ENCODE peak calls at places on chromosomes 4 and X, in five cellular contexts. M is H1, I is GM12878, B is HepG2, V is K562. A is an unnamed sample.

GRCh38 chrX:101395789-101396188 is 5.0 kb downstream of the RPL36A start:
- DNase-seq in M (no peak), I (no peak), B (peak; percentile 6), V (no peak), A (no peak)

GRCh38 chr4:183763990-183764754 is 105.1 kb downstream of the TRAPPC11 start:
- DNase-seq in M (no peak), I (no peak), B (no peak), V (no peak), A (no peak)

GRCh38 chrX:146614693-146615524 is 194.7 kb upstream of the CXorf51B start:
- DNase-seq in M (no peak), I (no peak), B (no peak), V (no peak), A (no peak)

GRCh38 chr4:113103556-113103955 is 54.1 kb downstream of the ANK2 start:
- DNase-seq in M (no peak), I (no peak), B (no peak), V (no peak), A (no peak)

GRCh38 chr4:60619531-60620305 is 580.4 kb upstream of the ADGRL3 start:
- DNase-seq in M (no peak), I (no peak), B (no peak), V (no peak), A (no peak)

GRCh38 chrX:150547511-150548115 is 20.8 kb upstream of the MTM1 start:
- DNase-seq in M (no peak), I (no peak), B (no peak), V (peak; percentile 33), A (no peak)

GRCh38 chrX:40646489-40647306 is 663 bp downstream of the CXorf38 start:
- DNase-seq in M (no peak), I (no peak), B (no peak), V (peak; percentile 54), A (no peak)

GRCh38 chrX:49172280-49172780 is 632 bp downstream of the PLP2 start:
- DNase-seq in M (no peak), I (no peak), B (no peak), V (peak; percentile 77), A (no peak)

GRCh38 chr4:79298027-79298426 is 27.8 kb downstream of the NAA11 start:
- DNase-seq in M (no peak), I (no peak), B (peak; percentile 2), V (peak; percentile 26), A (no peak)

GRCh38 chr4:98000940-98001339 is 142.3 kb downstream of the STPG2 start:
- DNase-seq in M (no peak), I (no peak), B (no peak), V (no peak), A (no peak)

GRCh38 chr4:5444918-5445517 is 263.3 kb downstream of the EVC2 start:
- DNase-seq in M (no peak), I (no peak), B (no peak), V (no peak), A (no peak)
- TF ChIP-seq SP1 in M (no peak), I (no peak), B (no peak), V (no peak), A (no peak)

DNA sequence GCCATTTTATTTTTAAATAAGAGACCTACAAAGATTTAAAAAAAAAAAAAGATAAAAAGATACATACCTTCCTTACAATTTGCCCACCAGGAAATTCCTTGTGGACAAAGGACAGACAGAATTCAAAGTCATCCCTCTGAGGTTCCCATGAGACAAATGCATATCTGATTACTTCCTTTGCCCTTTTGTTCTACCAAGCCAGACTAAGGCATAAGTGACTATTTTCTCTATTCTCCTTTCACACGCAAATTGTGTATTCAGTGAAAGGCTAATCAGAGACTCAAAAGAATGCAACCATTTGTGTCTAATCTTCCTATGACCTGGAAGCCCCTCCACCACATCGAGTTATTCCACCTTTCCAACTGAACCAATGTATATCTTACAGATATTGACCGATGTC is 691.7 kb downstream of the FAM133A start:
- DNase-seq in M (no peak), I (no peak), B (no peak), V (no peak), A (no peak)
- H3K27ac ChIP-seq in M (no peak overlapping the region), I (no peak overlapping the region), B (no peak overlapping the region), V (no peak overlapping the region), A (no peak overlapping the region)

GRCh38 chr4:173807347-173807746 is 277.3 kb upstream of the HAND2 start:
- DNase-seq in M (no peak), I (no peak), B (no peak), V (no peak), A (no peak)
- TF ChIP-seq ATF3 in M (no peak), I (no peak), B (no peak), V (no peak), A (no peak)

GRCh38 chr4:151783867-151784266 is 23.1 kb upstream of the GATB start:
- DNase-seq in M (no peak), I (no peak), B (no peak), V (no peak), A (no peak)

GRCh38 chr4:151785484-151786157 is 24.8 kb upstream of the GATB start:
- DNase-seq in M (no peak), I (no peak), B (no peak), V (no peak), A (no peak)

GRCh38 chr4:151784676-151785075 is 23.9 kb upstream of the GATB start:
- DNase-seq in M (no peak), I (no peak), B (no peak), V (no peak), A (no peak)

GRCh38 chr4:151786158-151786495 is 25.3 kb upstream of the GATB start:
- DNase-seq in M (no peak), I (no peak), B (no peak), V (no peak), A (no peak)

DNA sequence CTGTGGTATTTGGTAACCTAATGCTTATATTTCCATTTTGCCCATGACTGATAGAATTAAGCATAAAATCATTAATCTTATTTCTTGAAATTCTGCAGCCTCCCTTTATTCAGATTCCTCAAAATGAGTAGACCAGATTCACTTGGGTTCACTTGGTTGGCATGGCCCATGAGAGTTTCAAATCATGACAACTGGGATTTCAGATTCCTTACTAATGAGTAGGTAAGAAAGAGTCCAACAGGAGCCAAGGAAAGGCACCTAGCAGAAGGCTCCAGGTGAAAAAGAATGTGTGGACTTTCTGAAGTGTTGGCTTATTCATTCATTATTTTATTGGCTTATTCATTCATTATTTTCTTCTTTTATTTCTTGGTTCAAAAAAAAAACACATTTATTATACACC is 27.2 kb upstream of the GATB start:
- DNase-seq in M (no peak), I (no peak), B (no peak), V (no peak), A (no peak)
- TF ChIP-seq SP1 in M (no peak), I (no peak), B (no peak), V (no peak), A (no peak)

GRCh38 chrX:54357414-54358377 is at the start of gene WNK3:
- DNase-seq in M (peak; percentile 63), I (no peak), B (peak; percentile 0), V (no peak), A (no peak)
- H3K27ac ChIP-seq in M (peak within 1 kb of the TSS; percentile 96), I (no peak within 1 kb of the TSS), B (no peak within 1 kb of the TSS), V (no peak within 1 kb of the TSS), A (no peak within 1 kb of the TSS)

DNA sequence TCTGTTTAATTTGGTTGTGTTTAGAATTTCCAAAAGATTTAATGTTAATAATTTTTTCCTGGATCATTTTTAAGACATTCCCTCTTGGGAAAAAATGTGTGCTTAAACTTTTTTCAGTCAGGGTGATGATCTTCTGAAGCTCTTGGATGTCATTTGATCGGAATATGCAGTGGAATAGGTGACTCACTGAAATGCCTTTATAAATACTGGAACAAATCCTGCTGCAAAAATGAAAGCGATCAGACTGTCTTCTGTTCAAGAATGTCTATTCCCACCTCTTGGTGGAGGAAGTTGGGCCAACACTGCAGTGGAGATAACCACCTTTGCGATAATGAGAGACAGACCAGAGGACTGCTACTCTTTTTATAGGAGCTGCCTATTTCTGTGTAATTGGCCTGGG is 46.7 kb downstream of the LARP1B start:
- DNase-seq in M (no peak), I (no peak), B (no peak), V (peak; percentile 11), A (no peak)
- TF ChIP-seq ATF3 in M (no peak), I (no peak), B (no peak), V (no peak), A (no peak)

GRCh38 chr4:76931576-76932276 is 17.8 kb upstream of the SEPTIN11 start:
- DNase-seq in M (no peak), I (no peak), B (peak; percentile 56), V (no peak), A (no peak)

GRCh38 chr4:76926841-76927240 is 22.7 kb upstream of the SEPTIN11 start:
- DNase-seq in M (no peak), I (no peak), B (no peak), V (no peak), A (no peak)

DNA sequence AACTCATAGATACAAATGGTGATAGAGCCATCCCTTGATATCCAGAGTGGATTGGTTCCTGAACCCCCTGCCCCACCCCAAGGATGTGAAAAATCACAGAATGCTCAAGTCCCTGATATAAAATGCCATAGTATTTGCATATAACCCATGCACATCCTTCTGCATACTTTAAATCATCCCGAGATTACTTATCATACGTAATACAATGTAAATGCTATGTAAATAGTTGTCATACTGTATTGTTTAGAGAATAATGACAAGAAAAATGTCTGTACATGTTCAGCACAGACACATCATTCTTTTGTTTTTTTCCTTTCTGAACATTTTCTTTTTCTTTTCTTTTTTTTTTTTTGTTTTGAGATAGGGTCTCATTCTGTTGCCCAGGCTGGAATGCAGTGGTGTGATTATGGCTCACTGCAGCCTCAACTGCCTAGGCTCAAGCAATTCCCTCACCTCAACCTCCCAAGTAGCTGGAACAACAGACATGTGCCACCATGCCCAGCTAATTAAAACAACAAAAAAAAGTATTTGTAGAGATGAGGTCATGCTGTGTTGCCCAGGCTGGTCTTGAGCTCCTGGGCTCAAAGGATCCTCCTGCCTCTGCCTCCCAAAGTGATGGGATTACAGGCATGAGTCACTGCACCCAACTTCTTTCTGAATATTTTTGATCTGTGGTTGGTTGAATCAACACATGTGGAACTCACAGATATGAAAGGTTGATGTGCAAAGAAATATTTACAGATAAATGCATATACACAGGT is 18.7 kb upstream of the SEPTIN11 start:
- DNase-seq in M (no peak), I (no peak), B (no peak), V (no peak), A (no peak)
- TF ChIP-seq SP1 in M (no peak), I (no peak), B (no peak), V (no peak), A (no peak)

A was measured in HCT116.